ENCODE peak calls at places on chromosomes 4 and X, in seven cellular contexts. One of them, this sample, is unnamed.

GRCh38 chr4:1345905-1346780 is 865 bp upstream of the UVSSA start:
- DNase-seq in GM13977: peak
- DNase-seq in T-helper 22 cell: peak
- DNase-seq in fibroblast of pulmonary artery: peak
- DNase-seq in PC-9: no peak
- DNase-seq in ureter: peak
- DNase-seq in activated CD8-positive, alpha-beta memory T cell treated with anti-CD3 and anti-CD28 coated beads for 1 hour: no peak
- DNase-seq in this sample: peak

GRCh38 chr4:98092833-98093439 is 50.3 kb downstream of the STPG2 start:
- DNase-seq in GM13977: no peak
- DNase-seq in T-helper 22 cell: no peak
- DNase-seq in fibroblast of pulmonary artery: peak
- DNase-seq in PC-9: no peak
- DNase-seq in ureter: no peak
- DNase-seq in activated CD8-positive, alpha-beta memory T cell treated with anti-CD3 and anti-CD28 coated beads for 1 hour: no peak
- DNase-seq in this sample: no peak

GRCh38 chrX:39813631-39814246 is 284.0 kb downstream of the BCOR start:
- DNase-seq in GM13977: no peak
- DNase-seq in T-helper 22 cell: no peak
- DNase-seq in fibroblast of pulmonary artery: peak
- DNase-seq in PC-9: no peak
- DNase-seq in ureter: peak
- DNase-seq in activated CD8-positive, alpha-beta memory T cell treated with anti-CD3 and anti-CD28 coated beads for 1 hour: no peak
- DNase-seq in this sample: peak

GRCh38 chrX:23803931-23804381 is 21.0 kb downstream of the SAT1 start:
- DNase-seq in GM13977: no peak
- DNase-seq in T-helper 22 cell: no peak
- DNase-seq in fibroblast of pulmonary artery: peak
- DNase-seq in PC-9: peak
- DNase-seq in ureter: no peak
- DNase-seq in activated CD8-positive, alpha-beta memory T cell treated with anti-CD3 and anti-CD28 coated beads for 1 hour: no peak
- DNase-seq in this sample: no peak

GRCh38 chr4:188190461-188190860 is 51.2 kb downstream of the TRIML1 start:
- DNase-seq in GM13977: no peak
- DNase-seq in T-helper 22 cell: no peak
- DNase-seq in fibroblast of pulmonary artery: no peak
- DNase-seq in PC-9: no peak
- DNase-seq in ureter: no peak
- DNase-seq in activated CD8-positive, alpha-beta memory T cell treated with anti-CD3 and anti-CD28 coated beads for 1 hour: no peak
- DNase-seq in this sample: no peak

GRCh38 chr4:150986085-150986484 is 29.0 kb downstream of the LRBA start:
- DNase-seq in GM13977: no peak
- DNase-seq in T-helper 22 cell: no peak
- DNase-seq in fibroblast of pulmonary artery: no peak
- DNase-seq in PC-9: no peak
- DNase-seq in ureter: no peak
- DNase-seq in activated CD8-positive, alpha-beta memory T cell treated with anti-CD3 and anti-CD28 coated beads for 1 hour: no peak
- DNase-seq in this sample: no peak

GRCh38 chr4:123443401-123444297 is 47.1 kb downstream of the SPRY1 start:
- DNase-seq in GM13977: peak
- DNase-seq in T-helper 22 cell: no peak
- DNase-seq in fibroblast of pulmonary artery: no peak
- DNase-seq in PC-9: no peak
- DNase-seq in ureter: no peak
- DNase-seq in activated CD8-positive, alpha-beta memory T cell treated with anti-CD3 and anti-CD28 coated beads for 1 hour: no peak
- DNase-seq in this sample: no peak

GRCh38 chr4:20805716-20806115 is 105.5 kb downstream of the PACRGL start:
- DNase-seq in GM13977: no peak
- DNase-seq in T-helper 22 cell: no peak
- DNase-seq in fibroblast of pulmonary artery: no peak
- DNase-seq in PC-9: no peak
- DNase-seq in ureter: no peak
- DNase-seq in activated CD8-positive, alpha-beta memory T cell treated with anti-CD3 and anti-CD28 coated beads for 1 hour: no peak
- DNase-seq in this sample: no peak

GRCh38 chr4:184324939-184325477 is 107.3 kb upstream of the ENPP6 start:
- DNase-seq in GM13977: no peak
- DNase-seq in T-helper 22 cell: no peak
- DNase-seq in fibroblast of pulmonary artery: no peak
- DNase-seq in PC-9: no peak
- DNase-seq in ureter: peak
- DNase-seq in activated CD8-positive, alpha-beta memory T cell treated with anti-CD3 and anti-CD28 coated beads for 1 hour: no peak
- DNase-seq in this sample: no peak

GRCh38 chrX:134172588-134173259 is 64.3 kb upstream of the CCDC160 start:
- DNase-seq in GM13977: peak
- DNase-seq in T-helper 22 cell: no peak
- DNase-seq in fibroblast of pulmonary artery: no peak
- DNase-seq in PC-9: no peak
- DNase-seq in ureter: no peak
- DNase-seq in activated CD8-positive, alpha-beta memory T cell treated with anti-CD3 and anti-CD28 coated beads for 1 hour: no peak
- DNase-seq in this sample: no peak

GRCh38 chr4:139943277-139943676 is 210.7 kb downstream of the MAML3 start:
- DNase-seq in GM13977: no peak
- DNase-seq in T-helper 22 cell: no peak
- DNase-seq in fibroblast of pulmonary artery: no peak
- DNase-seq in PC-9: no peak
- DNase-seq in ureter: no peak
- DNase-seq in activated CD8-positive, alpha-beta memory T cell treated with anti-CD3 and anti-CD28 coated beads for 1 hour: no peak
- DNase-seq in this sample: peak

GRCh38 chr4:153408932-153409331 is 57.2 kb upstream of the TMEM131L start:
- DNase-seq in GM13977: no peak
- DNase-seq in T-helper 22 cell: no peak
- DNase-seq in fibroblast of pulmonary artery: no peak
- DNase-seq in PC-9: no peak
- DNase-seq in ureter: no peak
- DNase-seq in activated CD8-positive, alpha-beta memory T cell treated with anti-CD3 and anti-CD28 coated beads for 1 hour: no peak
- DNase-seq in this sample: no peak

GRCh38 chr4:119040261-119040660 is 95.4 kb upstream of the MYOZ2 start:
- DNase-seq in GM13977: no peak
- DNase-seq in T-helper 22 cell: no peak
- DNase-seq in fibroblast of pulmonary artery: no peak
- DNase-seq in PC-9: no peak
- DNase-seq in ureter: no peak
- DNase-seq in activated CD8-positive, alpha-beta memory T cell treated with anti-CD3 and anti-CD28 coated beads for 1 hour: no peak
- DNase-seq in this sample: no peak

GRCh38 chrX:78024349-78025108 is 55.1 kb upstream of the PGAM4 start:
- DNase-seq in GM13977: peak
- DNase-seq in T-helper 22 cell: no peak
- DNase-seq in fibroblast of pulmonary artery: peak
- DNase-seq in PC-9: peak
- DNase-seq in ureter: no peak
- DNase-seq in activated CD8-positive, alpha-beta memory T cell treated with anti-CD3 and anti-CD28 coated beads for 1 hour: peak
- DNase-seq in this sample: peak

GRCh38 chrX:36577006-36577405 is 431.2 kb upstream of the FAM47C start:
- DNase-seq in GM13977: no peak
- DNase-seq in T-helper 22 cell: no peak
- DNase-seq in fibroblast of pulmonary artery: no peak
- DNase-seq in PC-9: no peak
- DNase-seq in ureter: no peak
- DNase-seq in activated CD8-positive, alpha-beta memory T cell treated with anti-CD3 and anti-CD28 coated beads for 1 hour: no peak
- DNase-seq in this sample: no peak

This sample was measured in WERI-Rb-1.